ENCODE peak calls at places on chromosomes 16 and 17, in five cellular contexts. P is K562, D is GM12878, R is H1, T is HepG2. K is an unnamed sample.

GRCh38 chr16:1960665-1961630 is 1.6 kb downstream of the NDUFB10 start:
- DNase-seq in P (no peak), D (no peak), R (no peak), T (peak; percentile 53), K (no peak)

GRCh38 chr16:85051067-85051709 is 23.6 kb downstream of the KIAA0513 start:
- DNase-seq in P (peak; percentile 63), D (no peak), R (no peak), T (no peak), K (no peak)

GRCh38 chr17:2779545-2779944 is 16.7 kb upstream of the RAP1GAP2 start:
- DNase-seq in P (no peak), D (no peak), R (no peak), T (no peak), K (no peak)

GRCh38 chr17:39679521-39680192 is 8.2 kb downstream of the PGAP3 start:
- DNase-seq in P (no peak), D (no peak), R (no peak), T (no peak), K (no peak)

GRCh38 chr16:84922351-84923135 is 88.8 kb downstream of the ZDHHC7 start:
- DNase-seq in P (peak; percentile 41), D (no peak), R (no peak), T (peak; percentile 38), K (peak; percentile 88)

GRCh38 chr16:19400709-19401108 is 17.0 kb upstream of the TMC5 start:
- DNase-seq in P (no peak), D (no peak), R (peak; percentile 55), T (no peak), K (no peak)

GRCh38 chr17:61399131-61400057 is at the start of gene TBX2:
- DNase-seq in P (no peak), D (no peak), R (peak; percentile 80), T (peak; percentile 80), K (peak; percentile 98)

GRCh38 chr16:67378642-67379041 is 14.7 kb downstream of the TPPP3 start:
- DNase-seq in P (no peak), D (no peak), R (no peak), T (no peak), K (no peak)

GRCh38 chr16:25210758-25211157 is 6.0 kb upstream of the AQP8 start:
- DNase-seq in P (peak; percentile 66), D (no peak), R (no peak), T (no peak), K (no peak)

GRCh38 chr17:45293413-45294211 is 23.2 kb downstream of the MAP3K14 start:
- DNase-seq in P (peak; percentile 43), D (no peak), R (no peak), T (peak; percentile 58), K (no peak)

GRCh38 chr17:76383645-76384221 is 676 bp upstream of the SPHK1 start:
- DNase-seq in P (peak; percentile 75), D (no peak), R (peak; percentile 78), T (peak; percentile 63), K (peak; percentile 90)

GRCh38 chr16:57297856-57298255 is 13.4 kb upstream of the PLLP start:
- DNase-seq in P (no peak), D (no peak), R (no peak), T (no peak), K (no peak)
- TF ChIP-seq GABPA in P (no peak), D (no peak), R (no peak), T (no peak), K (no peak)

GRCh38 chr16:15053904-15054303 is 2.0 kb downstream of the NTAN1 start:
- DNase-seq in P (no peak), D (no peak), R (no peak), T (no peak), K (no peak)

GRCh38 chr16:15055141-15056053 is 477 bp downstream of the NTAN1 start:
- DNase-seq in P (peak; percentile 27), D (no peak), R (peak; percentile 85), T (peak; percentile 34), K (no peak)

GRCh38 chr16:15051387-15051951 is 4.4 kb downstream of the NTAN1 start:
- DNase-seq in P (no peak), D (no peak), R (no peak), T (no peak), K (no peak)

GRCh38 chr16:15054357-15055140 is 1.3 kb downstream of the NTAN1 start:
- DNase-seq in P (no peak), D (no peak), R (no peak), T (no peak), K (no peak)

GRCh38 chr16:15052747-15053476 is 3.0 kb downstream of the NTAN1 start:
- DNase-seq in P (no peak), D (no peak), R (no peak), T (no peak), K (no peak)
- TF ChIP-seq YY1 in P (no peak), D (no peak), R (no peak), T (no peak), K (no peak)

GRCh38 chr17:82297280-82297803 is 20.1 kb downstream of the CD7 start:
- DNase-seq in P (peak; percentile 59), D (peak; percentile 50), R (no peak), T (no peak), K (peak; percentile 54)
- TF ChIP-seq GABPA in P (no peak), D (peak; percentile 43), R (no peak), T (no peak), K (no peak)

DNA sequence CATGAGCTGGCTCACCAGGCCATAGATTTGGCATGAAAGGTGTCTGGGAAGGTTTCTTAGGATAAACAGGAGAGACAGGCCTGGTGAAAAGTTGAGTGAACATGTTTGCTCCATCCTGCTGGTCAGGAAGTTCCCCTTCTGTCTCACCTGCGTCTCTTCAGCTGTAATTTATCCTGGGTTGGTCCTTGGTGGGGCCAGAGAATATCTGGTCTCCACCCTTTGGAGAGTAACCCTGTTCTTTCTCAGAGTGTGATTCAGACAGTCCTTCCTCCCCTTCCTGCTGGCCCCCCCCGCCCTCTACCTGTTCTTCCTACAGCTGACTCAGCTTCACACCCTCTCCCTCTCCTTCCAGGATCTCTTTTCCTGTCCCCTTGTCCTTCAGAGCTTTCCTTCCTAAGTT is 17.1 kb downstream of the MINK1 start:
- DNase-seq in P (no peak), D (no peak), R (no peak), T (no peak), K (no peak)
- TF ChIP-seq YY1 in P (no peak), D (no peak), R (no peak), T (no peak), K (no peak)

GRCh38 chr17:50608700-50609375 is 25.8 kb upstream of the ABCC3 start:
- DNase-seq in P (no peak), D (no peak), R (no peak), T (no peak), K (no peak)
- TF ChIP-seq GABPA in P (no peak), D (no peak), R (no peak), T (no peak), K (no peak)

GRCh38 chr17:31477417-31478055 is 86.1 kb downstream of the RAB11FIP4 start:
- DNase-seq in P (no peak), D (no peak), R (no peak), T (no peak), K (no peak)
- TF ChIP-seq YY1 in P (peak; percentile 1), D (no peak), R (no peak), T (no peak), K (no peak)

K was measured in SK-N-SH.